ENCODE peak calls at places on chromosomes 5 and 9, in five cellular contexts. One of them, this sample, is unnamed.

GRCh38 chr5:146223179-146223578 is 19.8 kb downstream of the RBM27 start:
- DNase-seq in AG09309: no peak
- DNase-seq in fibroblast of lung: no peak
- DNase-seq in Peyer's patch: no peak
- DNase-seq in astrocyte of the cerebellum: no peak
- DNase-seq in this sample: no peak

GRCh38 chr9:80467632-80468031 is 895.9 kb downstream of the TLE4 start:
- DNase-seq in fibroblast of lung: peak
- DNase-seq in Peyer's patch: no peak
- DNase-seq in astrocyte of the cerebellum: no peak
- DNase-seq in AG09309: no peak
- DNase-seq in this sample: no peak

GRCh38 chr9:136694163-136694864 is 7.1 kb upstream of the AGPAT2 start:
- DNase-seq in astrocyte of the cerebellum: no peak
- DNase-seq in AG09309: no peak
- DNase-seq in fibroblast of lung: no peak
- DNase-seq in Peyer's patch: peak
- DNase-seq in this sample: no peak

GRCh38 chr5:97225222-97225621 is 42.2 kb upstream of the RIOK2 start:
- DNase-seq in Peyer's patch: no peak
- DNase-seq in AG09309: no peak
- DNase-seq in astrocyte of the cerebellum: no peak
- DNase-seq in fibroblast of lung: no peak
- DNase-seq in this sample: no peak

GRCh38 chr9:9585920-9586319 is 1026.9 kb downstream of the PTPRD start:
- DNase-seq in Peyer's patch: no peak
- DNase-seq in AG09309: no peak
- DNase-seq in astrocyte of the cerebellum: no peak
- DNase-seq in fibroblast of lung: no peak
- DNase-seq in this sample: no peak

GRCh38 chr5:140575309-140575708 is 10.7 kb downstream of the SLC35A4 start:
- DNase-seq in fibroblast of lung: peak
- DNase-seq in AG09309: no peak
- DNase-seq in Peyer's patch: peak
- DNase-seq in astrocyte of the cerebellum: no peak
- DNase-seq in this sample: no peak

GRCh38 chr9:127185181-127185580 is 62.7 kb upstream of the ANGPTL2 start:
- DNase-seq in astrocyte of the cerebellum: no peak
- DNase-seq in fibroblast of lung: no peak
- DNase-seq in Peyer's patch: peak
- DNase-seq in AG09309: no peak
- DNase-seq in this sample: no peak

GRCh38 chr5:170159101-170159698 is 53.5 kb downstream of the FOXI1 start:
- DNase-seq in astrocyte of the cerebellum: no peak
- DNase-seq in AG09309: peak
- DNase-seq in Peyer's patch: no peak
- DNase-seq in fibroblast of lung: peak
- DNase-seq in this sample: peak

GRCh38 chr5:140075371-140075770 is 32.3 kb upstream of the NRG2 start:
- DNase-seq in astrocyte of the cerebellum: no peak
- DNase-seq in Peyer's patch: no peak
- DNase-seq in fibroblast of lung: peak
- DNase-seq in AG09309: peak
- DNase-seq in this sample: no peak

GRCh38 chr9:109129470-109130197 is 9.9 kb upstream of the TMEM245 start:
- DNase-seq in fibroblast of lung: no peak
- DNase-seq in astrocyte of the cerebellum: no peak
- DNase-seq in AG09309: no peak
- DNase-seq in Peyer's patch: no peak
- DNase-seq in this sample: no peak

GRCh38 chr5:107251151-107251550 is 419.6 kb downstream of the EFNA5 start:
- DNase-seq in Peyer's patch: no peak
- DNase-seq in astrocyte of the cerebellum: no peak
- DNase-seq in AG09309: no peak
- DNase-seq in fibroblast of lung: no peak
- DNase-seq in this sample: no peak

GRCh38 chr5:74647096-74647495 is 6.6 kb upstream of the ENC1 start:
- DNase-seq in Peyer's patch: no peak
- DNase-seq in fibroblast of lung: no peak
- DNase-seq in AG09309: no peak
- DNase-seq in astrocyte of the cerebellum: no peak
- DNase-seq in this sample: no peak

GRCh38 chr5:138903113-138903789 is 28.1 kb upstream of the LRRTM2 start:
- DNase-seq in Peyer's patch: no peak
- DNase-seq in astrocyte of the cerebellum: peak
- DNase-seq in AG09309: no peak
- DNase-seq in fibroblast of lung: peak
- DNase-seq in this sample: peak

GRCh38 chr9:16119861-16120641 is 567.2 kb downstream of the CCDC171 start:
- DNase-seq in Peyer's patch: no peak
- DNase-seq in fibroblast of lung: peak
- DNase-seq in AG09309: no peak
- DNase-seq in astrocyte of the cerebellum: no peak
- DNase-seq in this sample: peak

GRCh38 chr5:178238711-178239592 is 6.3 kb upstream of the PHYKPL start:
- DNase-seq in AG09309: no peak
- DNase-seq in Peyer's patch: no peak
- DNase-seq in fibroblast of lung: no peak
- DNase-seq in astrocyte of the cerebellum: no peak
- DNase-seq in this sample: no peak

GRCh38 chr5:83718195-83718825 is 2.3 kb downstream of the HAPLN1 start:
- DNase-seq in Peyer's patch: peak
- DNase-seq in AG09309: peak
- DNase-seq in astrocyte of the cerebellum: peak
- DNase-seq in fibroblast of lung: peak
- DNase-seq in this sample: peak

GRCh38 chr9:130477564-130477963 is 32.8 kb downstream of the ASS1 start:
- DNase-seq in Peyer's patch: no peak
- DNase-seq in astrocyte of the cerebellum: no peak
- DNase-seq in AG09309: no peak
- DNase-seq in fibroblast of lung: no peak
- DNase-seq in this sample: no peak

GRCh38 chr5:1110930-1111726 is 735 bp downstream of the SLC12A7 start:
- DNase-seq in AG09309: no peak
- DNase-seq in astrocyte of the cerebellum: no peak
- DNase-seq in fibroblast of lung: no peak
- DNase-seq in Peyer's patch: peak
- DNase-seq in this sample: no peak

GRCh38 chr9:75612754-75613153 is 277.7 kb upstream of the PCSK5 start:
- DNase-seq in AG09309: no peak
- DNase-seq in astrocyte of the cerebellum: no peak
- DNase-seq in fibroblast of lung: peak
- DNase-seq in Peyer's patch: no peak
- DNase-seq in this sample: no peak

GRCh38 chr5:67515020-67515689 is 318.6 kb upstream of the CD180 start:
- DNase-seq in fibroblast of lung: no peak
- DNase-seq in astrocyte of the cerebellum: no peak
- DNase-seq in Peyer's patch: no peak
- DNase-seq in AG09309: no peak
- DNase-seq in this sample: no peak

GRCh38 chr5:17157916-17158529 is 59.4 kb upstream of the BASP1 start:
- DNase-seq in AG09309: peak
- DNase-seq in astrocyte of the cerebellum: no peak
- DNase-seq in Peyer's patch: no peak
- DNase-seq in fibroblast of lung: peak
- DNase-seq in this sample: peak

GRCh38 chr9:136312436-136312835 is 8.5 kb upstream of the CCDC187 start:
- DNase-seq in fibroblast of lung: peak
- DNase-seq in Peyer's patch: no peak
- DNase-seq in astrocyte of the cerebellum: no peak
- DNase-seq in AG09309: no peak
- DNase-seq in this sample: no peak

DNA sequence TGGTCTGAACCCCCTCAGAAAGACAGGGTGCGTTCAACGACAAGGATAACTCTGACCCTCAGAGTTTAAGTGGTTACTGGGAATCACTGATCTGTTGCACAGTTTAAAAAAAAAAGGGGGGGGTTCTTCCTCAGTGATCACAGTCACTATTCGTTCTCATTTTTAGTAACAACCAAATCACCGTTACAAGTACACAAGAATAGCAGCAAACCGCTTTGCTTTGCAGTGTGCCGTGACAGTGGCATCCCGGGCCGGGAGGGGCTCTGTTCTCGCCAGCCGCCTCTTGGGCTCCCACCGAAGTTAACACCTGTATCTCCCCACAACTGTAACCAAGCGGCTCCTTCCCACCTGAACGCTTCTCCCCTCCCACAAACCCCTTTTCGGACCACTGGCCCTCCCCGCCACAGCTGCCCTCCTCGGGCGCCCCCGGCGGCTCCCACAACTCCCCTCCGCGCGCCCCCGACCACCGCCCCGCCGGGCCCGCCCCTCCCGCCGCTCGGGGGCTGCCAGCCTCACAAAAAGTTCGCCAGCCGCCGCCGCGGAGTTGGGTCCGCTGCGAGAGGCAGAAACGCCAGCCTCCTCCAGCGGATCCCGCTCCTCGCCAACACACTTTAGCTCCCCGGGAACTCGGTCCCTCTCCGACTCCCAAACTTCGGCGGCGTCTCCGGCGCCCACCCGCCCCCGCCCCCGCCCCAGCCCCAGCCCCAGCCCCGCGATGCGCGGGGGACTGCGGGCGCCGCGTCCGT is 1.2 kb downstream of the SSBP2 start:
- DNase-seq in fibroblast of lung: no peak
- DNase-seq in AG09309: no peak
- DNase-seq in astrocyte of the cerebellum: no peak
- DNase-seq in Peyer's patch: peak
- DNase-seq in this sample: no peak
- TF ChIP-seq CTCF in fibroblast of lung: no peak
- TF ChIP-seq CTCF in AG09309: no peak
- TF ChIP-seq CTCF in astrocyte of the cerebellum: no peak
- TF ChIP-seq CTCF in Peyer's patch: no peak
- TF ChIP-seq CTCF in this sample: no peak

DNA sequence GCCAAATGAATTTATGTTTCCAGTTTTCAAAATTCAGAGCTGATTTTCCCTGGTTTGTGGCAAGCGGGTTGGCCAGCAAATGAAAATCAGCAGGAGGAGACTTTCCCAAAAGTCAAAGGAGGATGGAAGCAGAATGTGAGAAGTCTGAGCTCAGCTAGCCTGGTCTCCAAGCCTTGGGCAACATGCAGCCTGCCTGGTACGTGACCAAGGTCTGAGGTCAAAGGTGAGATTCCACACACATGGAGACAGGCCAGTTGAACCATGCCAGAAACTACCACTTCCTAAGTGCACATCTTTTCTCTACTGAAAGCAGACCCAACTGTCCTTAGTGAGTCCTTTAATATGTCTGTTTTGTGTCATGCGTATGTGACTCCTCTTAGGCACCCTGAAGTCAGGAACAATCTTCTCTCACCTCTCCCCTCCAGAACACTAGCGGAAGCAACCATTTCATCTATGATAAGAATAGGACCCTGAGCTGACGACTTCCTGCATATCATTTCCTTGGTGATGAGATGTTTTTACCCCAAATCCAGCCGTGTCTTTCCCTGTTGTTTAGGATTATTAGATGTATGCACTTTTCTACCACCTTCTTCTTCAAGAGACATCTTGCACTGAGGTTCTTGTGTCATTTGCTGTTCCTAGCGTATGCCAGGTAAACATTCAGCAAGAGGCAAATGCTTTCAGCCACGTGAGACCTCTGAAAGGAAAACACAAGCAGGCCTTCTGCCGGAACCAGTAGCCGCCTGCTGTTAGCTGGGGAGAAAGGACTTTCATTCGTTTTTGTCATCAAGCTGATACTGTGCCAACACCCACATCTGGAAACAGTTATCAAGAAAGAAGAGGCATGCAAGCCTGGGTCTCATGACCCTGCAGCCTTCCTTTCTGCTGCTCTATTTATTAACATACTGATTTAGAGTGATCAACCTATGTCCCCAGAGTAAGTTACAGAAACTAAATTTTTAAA is 9.7 kb upstream of the TGFBI start:
- DNase-seq in Peyer's patch: peak
- DNase-seq in astrocyte of the cerebellum: peak
- DNase-seq in fibroblast of lung: peak
- DNase-seq in AG09309: peak
- DNase-seq in this sample: peak
- H3K4me3 ChIP-seq in Peyer's patch: no peak
- H3K4me3 ChIP-seq in astrocyte of the cerebellum: no peak
- H3K4me3 ChIP-seq in fibroblast of lung: no peak
- H3K4me3 ChIP-seq in AG09309: no peak
- H3K4me3 ChIP-seq in this sample: no peak

GRCh38 chr9:78562021-78562420 is 265.1 kb downstream of the PSAT1 start:
- DNase-seq in astrocyte of the cerebellum: no peak
- DNase-seq in Peyer's patch: no peak
- DNase-seq in AG09309: no peak
- DNase-seq in fibroblast of lung: peak
- DNase-seq in this sample: no peak

GRCh38 chr9:78565481-78565880 is 268.6 kb downstream of the PSAT1 start:
- DNase-seq in astrocyte of the cerebellum: no peak
- DNase-seq in AG09309: no peak
- DNase-seq in Peyer's patch: no peak
- DNase-seq in fibroblast of lung: no peak
- DNase-seq in this sample: no peak

GRCh38 chr9:78559449-78559885 is 262.5 kb downstream of the PSAT1 start:
- DNase-seq in fibroblast of lung: peak
- DNase-seq in Peyer's patch: no peak
- DNase-seq in astrocyte of the cerebellum: no peak
- DNase-seq in AG09309: no peak
- DNase-seq in this sample: peak

GRCh38 chr9:78566521-78566920 is 269.6 kb downstream of the PSAT1 start:
- DNase-seq in fibroblast of lung: no peak
- DNase-seq in astrocyte of the cerebellum: no peak
- DNase-seq in Peyer's patch: no peak
- DNase-seq in AG09309: no peak
- DNase-seq in this sample: no peak

DNA sequence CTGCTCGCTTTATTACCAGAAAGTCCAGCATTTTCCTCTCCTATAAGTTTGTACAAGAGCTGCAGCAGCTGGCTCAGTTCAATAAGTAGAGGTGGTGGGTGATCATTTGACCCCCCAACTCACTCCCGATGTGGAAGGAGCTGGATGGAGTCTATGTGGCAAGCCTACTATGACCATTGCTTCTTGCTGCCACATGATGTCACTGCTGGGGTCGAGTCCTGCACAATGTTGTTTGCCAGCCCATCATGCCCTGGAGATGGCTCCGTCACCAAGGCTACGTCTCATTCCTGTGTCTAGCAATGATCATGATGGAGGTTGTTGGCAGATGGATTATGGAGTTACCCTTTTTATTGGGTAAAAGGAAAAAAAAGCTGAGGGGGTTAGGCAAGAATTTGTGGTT is 266.3 kb downstream of the PSAT1 start:
- DNase-seq in Peyer's patch: no peak
- DNase-seq in fibroblast of lung: no peak
- DNase-seq in astrocyte of the cerebellum: no peak
- DNase-seq in AG09309: no peak
- DNase-seq in this sample: no peak
- TF ChIP-seq CTCF in Peyer's patch: no peak
- TF ChIP-seq CTCF in fibroblast of lung: no peak
- TF ChIP-seq CTCF in astrocyte of the cerebellum: no peak
- TF ChIP-seq CTCF in AG09309: no peak
- TF ChIP-seq CTCF in this sample: no peak

DNA sequence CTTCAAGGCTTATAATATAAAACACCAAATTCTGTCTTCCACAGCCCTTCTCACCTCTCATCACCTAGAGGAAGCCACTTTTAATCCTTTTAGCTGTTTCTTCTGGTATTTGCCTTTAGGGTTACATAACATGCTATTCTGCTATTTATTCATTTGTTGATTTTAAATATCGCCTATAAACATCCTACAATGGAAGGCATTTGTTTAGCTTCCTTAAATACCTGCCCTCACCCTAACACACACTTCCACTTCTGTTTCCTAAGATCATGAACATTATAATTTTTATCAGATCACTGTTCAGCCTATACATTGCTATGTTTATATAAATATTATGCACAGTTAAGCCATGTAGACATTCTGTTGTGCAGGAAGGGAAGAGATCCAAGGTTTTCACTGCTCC is 356.8 kb upstream of the ACTBL2 start:
- DNase-seq in AG09309: no peak
- DNase-seq in Peyer's patch: no peak
- DNase-seq in fibroblast of lung: no peak
- DNase-seq in astrocyte of the cerebellum: no peak
- DNase-seq in this sample: no peak
- H3K4me3 ChIP-seq in AG09309: no peak
- H3K4me3 ChIP-seq in Peyer's patch: no peak
- H3K4me3 ChIP-seq in fibroblast of lung: no peak
- H3K4me3 ChIP-seq in astrocyte of the cerebellum: no peak
- H3K4me3 ChIP-seq in this sample: no peak

This sample was measured in AG04449.